ENCODE peak calls at places on chromosomes 4 and X, in four cellular contexts. Q, R, E and X are unnamed samples.

GRCh38 chr4:73692701-73693100 is 47.7 kb upstream of the CXCL8 start:
- DNase-seq in Q (no peak), R (no peak), E (peak; percentile 5), X (no peak)

GRCh38 chrX:140064993-140065392 is 99.7 kb upstream of the CXorf66 start:
- DNase-seq in Q (no peak), R (no peak), E (no peak), X (no peak)

GRCh38 chr4:68447201-68447600 is at the start of gene TMPRSS11E:
- DNase-seq in E (no peak), Q (no peak), R (no peak), X (no peak)

GRCh38 chr4:72564184-72564583 is 4.8 kb downstream of the ADAMTS3 start:
- DNase-seq in R (no peak), E (no peak), Q (no peak), X (no peak)

GRCh38 chr4:2365913-2366210 is 52.6 kb downstream of the ZFYVE28 start:
- DNase-seq in R (no peak), E (no peak), Q (no peak), X (no peak)

GRCh38 chrX:134174859-134175258 is 62.1 kb upstream of the CCDC160 start:
- DNase-seq in Q (no peak), E (no peak), R (peak; percentile 65), X (no peak)

GRCh38 chr4:46993075-46994006 is at the start of gene GABRA4:
- DNase-seq in R (peak; percentile 53), Q (no peak), E (no peak), X (no peak)

GRCh38 chr4:189850239-189850856 is 90.3 kb upstream of the FRG1 start:
- DNase-seq in Q (no peak), E (no peak), R (no peak), X (no peak)

GRCh38 chr4:13548984-13549546 is 4.8 kb upstream of the NKX3-2 start:
- DNase-seq in E (peak; percentile 65), Q (peak; percentile 80), R (peak; percentile 96), X (peak; percentile 88)

GRCh38 chr4:94623507-94623906 is 134.2 kb upstream of the BMPR1B start:
- DNase-seq in R (no peak), E (no peak), Q (peak; percentile 26), X (no peak)

GRCh38 chrX:136214551-136214950 is 36.6 kb downstream of the MAP7D3 start:
- DNase-seq in R (no peak), E (peak; percentile 15), Q (no peak), X (no peak)

GRCh38 chr4:126766266-126766665 is 866.5 kb upstream of the INTU start:
- DNase-seq in Q (no peak), E (no peak), R (no peak), X (no peak)

GRCh38 chr4:176563591-176563990 is 229.1 kb downstream of the VEGFC start:
- DNase-seq in R (no peak), Q (peak; percentile 80), E (no peak), X (no peak)

GRCh38 chrX:130285710-130286109 is 17.0 kb upstream of the ZNF280C start:
- DNase-seq in R (no peak), Q (no peak), E (no peak), X (no peak)

GRCh38 chr4:951186-951585 is 18.9 kb downstream of the TMEM175 start:
- DNase-seq in E (no peak), R (no peak), Q (no peak), X (no peak)

GRCh38 chrX:40933132-40934078 is 151.8 kb upstream of the USP9X start:
- DNase-seq in R (no peak), E (no peak), Q (peak; percentile 36), X (peak; percentile 83)

GRCh38 chr4:11438647-11439046 is 10.0 kb upstream of the HS3ST1 start:
- DNase-seq in E (no peak), Q (no peak), R (no peak), X (no peak)

GRCh38 chrX:39773923-39774803 is 323.6 kb downstream of the BCOR start:
- DNase-seq in Q (no peak), R (no peak), E (no peak), X (no peak)

GRCh38 chr4:110352670-110353442 is 123.1 kb upstream of the ENPEP start:
- DNase-seq in R (no peak), Q (no peak), E (no peak), X (no peak)

GRCh38 chrX:3362956-3363355 is 16.5 kb upstream of the MXRA5 start:
- DNase-seq in R (no peak), E (no peak), Q (no peak), X (no peak)

GRCh38 chr4:119131160-119131559 is 4.5 kb upstream of the MYOZ2 start:
- DNase-seq in E (no peak), Q (no peak), R (no peak), X (no peak)

GRCh38 chrX:108270739-108271396 is 167.4 kb downstream of the COL4A6 start:
- DNase-seq in Q (no peak), E (no peak), R (no peak), X (no peak)

GRCh38 chr4:83019794-83020497 is 9.3 kb upstream of the LIN54 start:
- DNase-seq in Q (no peak), R (no peak), E (no peak), X (peak; percentile 71)

GRCh38 chrX:28997716-28998115 is 410.5 kb downstream of the IL1RAPL1 start:
- DNase-seq in Q (no peak), E (no peak), R (no peak), X (no peak)

GRCh38 chr4:26020083-26020668 is 106.2 kb downstream of the SMIM20 start:
- DNase-seq in E (no peak), Q (no peak), R (no peak), X (no peak)

GRCh38 chr4:155564880-155565279 is 101.8 kb upstream of the GUCY1A1 start:
- DNase-seq in R (no peak), E (no peak), Q (no peak), X (no peak)

GRCh38 chr4:38242822-38243384 is 282.7 kb downstream of the PTTG2 start:
- DNase-seq in Q (no peak), R (no peak), E (no peak), X (peak; percentile 29)

GRCh38 chrX:108090474-108091265 is 672 bp downstream of the PSMD10 start:
- DNase-seq in E (peak; percentile 13), R (no peak), Q (peak; percentile 25), X (peak; percentile 17)

GRCh38 chr4:171812377-171813194 is 618 bp upstream of the GALNTL6 start:
- DNase-seq in E (no peak), R (peak; percentile 34), Q (peak; percentile 8), X (peak; percentile 10)

GRCh38 chrX:24148535-24149345 is 789 bp upstream of the ZFX start:
- DNase-seq in R (peak; percentile 10), E (peak; percentile 23), Q (peak; percentile 63), X (no peak)

GRCh38 chrX:13254870-13255269 is 65.0 kb downstream of the ATXN3L start:
- DNase-seq in Q (no peak), E (no peak), R (no peak), X (no peak)
- TF ChIP-seq NR3C1 in Q (no peak), E (no peak), R (no peak), X (no peak)

DNA sequence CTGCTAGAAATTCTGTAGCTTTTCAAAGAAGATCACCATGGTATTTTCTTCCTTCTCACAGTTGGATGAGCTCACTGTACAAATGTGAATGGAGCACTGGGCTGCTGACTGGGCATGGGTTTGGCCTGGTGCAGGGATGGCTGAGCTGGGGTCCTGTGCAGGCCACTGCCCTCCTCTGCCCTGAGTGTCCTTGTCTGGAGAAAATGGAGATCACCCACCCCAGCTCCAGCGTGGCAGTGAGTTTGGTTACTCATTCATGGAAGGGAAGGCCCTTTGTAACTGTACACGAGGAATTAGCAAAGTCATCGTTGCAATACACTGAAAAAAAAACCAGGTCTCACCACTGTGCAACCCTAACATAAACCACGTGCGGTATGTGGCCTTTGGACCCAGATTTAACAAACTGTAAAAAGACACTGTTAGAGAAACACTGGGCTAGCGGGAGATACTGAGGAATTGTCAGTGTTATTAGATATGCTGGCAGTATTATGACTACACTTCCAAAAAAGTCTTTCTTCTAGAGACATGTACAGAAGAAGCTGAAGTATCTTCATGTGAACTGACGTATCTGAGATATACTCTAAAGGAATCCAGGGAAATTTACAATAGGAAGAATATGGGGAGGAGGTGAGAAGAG is 16.1 kb upstream of the TBC1D14 start:
- DNase-seq in Q (peak; percentile 88), R (no peak), E (peak; percentile 99), X (no peak)
- TF ChIP-seq NR3C1 in Q (no peak), R (no peak), E (no peak), X (no peak)

GRCh38 chr4:158912390-158913175 is 143.8 kb downstream of the FNIP2 start:
- DNase-seq in Q (no peak), E (no peak), R (no peak), X (no peak)

GRCh38 chr4:158915683-158916241 is 146.9 kb downstream of the FNIP2 start:
- DNase-seq in Q (no peak), R (no peak), E (no peak), X (no peak)

GRCh38 chr4:158913766-158914165 is 144.9 kb downstream of the FNIP2 start:
- DNase-seq in Q (no peak), R (no peak), E (no peak), X (no peak)

DNA sequence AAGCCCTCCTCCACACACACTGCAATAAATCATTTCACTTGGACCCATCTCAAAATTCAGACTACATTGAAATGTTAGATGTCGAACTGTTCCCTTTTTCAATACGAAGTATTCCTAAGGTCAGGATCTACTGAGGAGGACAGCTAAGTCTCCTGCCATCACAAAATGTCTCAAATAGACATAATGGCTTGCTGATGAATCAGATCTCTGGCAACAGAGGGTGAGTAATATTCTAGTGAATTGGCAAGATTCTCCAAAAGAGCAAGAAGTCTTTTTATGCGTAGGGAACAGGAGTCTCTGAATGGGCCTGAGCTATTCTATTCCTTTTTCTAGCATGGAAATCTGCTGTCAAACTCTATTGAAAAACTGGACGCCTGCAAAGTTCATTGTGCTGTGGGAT is 145.4 kb downstream of the FNIP2 start:
- DNase-seq in E (no peak), Q (peak; percentile 52), R (no peak), X (no peak)
- TF ChIP-seq NR3C1 in E (no peak), Q (no peak), R (no peak), X (no peak)

GRCh38 chr4:165873298-165874071 is 448 bp downstream of the TLL1 start:
- DNase-seq in R (peak; percentile 57), E (peak; percentile 3), Q (peak; percentile 7), X (no peak)

GRCh38 chr4:165875446-165875845 is 2.4 kb downstream of the TLL1 start:
- DNase-seq in Q (no peak), E (no peak), R (no peak), X (no peak)

GRCh38 chr4:165874072-165874798 is 1.2 kb downstream of the TLL1 start:
- DNase-seq in Q (no peak), R (peak; percentile 18), E (no peak), X (no peak)

GRCh38 chr4:165874799-165875371 is 1.8 kb downstream of the TLL1 start:
- DNase-seq in E (no peak), R (peak; percentile 68), Q (peak; percentile 5), X (no peak)

GRCh38 chr4:165872443-165873297 is at the start of gene TLL1:
- DNase-seq in Q (no peak), R (peak; percentile 18), E (no peak), X (no peak)
- TF ChIP-seq NR3C1 in Q (no peak), R (no peak), E (no peak), X (no peak)

GRCh38 chr4:159483110-159483509 is 380.2 kb downstream of the RAPGEF2 start:
- DNase-seq in E (no peak), R (no peak), Q (no peak), X (no peak)
- TF ChIP-seq NR3C1 in E (no peak), R (no peak), Q (no peak), X (no peak)